ENCODE peak calls at places on chromosome 15, in eight cellular contexts. One of them, this sample, is unnamed.
A peak's percentile ranks its signal among the peaks of the same experiment; 100 is the strongest.

GRCh38 chr15:40825661-40826088 is 2.8 kb downstream of the PPP1R14D start:
- DNase-seq in NCI-H1092 treated with DMSO at 0.1 percent for 48 hours: no peak
- DNase-seq in GOT3: no peak
- DNase-seq in B cell: no peak
- DNase-seq in HCEC 1CT: peak; percentile 6
- DNase-seq in midbrain: no peak
- DNase-seq in RWPE1: no peak
- DNase-seq in ELR: peak; percentile 27
- DNase-seq in this sample: peak; percentile 15

GRCh38 chr15:100241572-100242479 is 99.9 kb downstream of the ADAMTS17 start:
- DNase-seq in NCI-H1092 treated with DMSO at 0.1 percent for 48 hours: no peak
- DNase-seq in GOT3: no peak
- DNase-seq in B cell: no peak
- DNase-seq in HCEC 1CT: no peak
- DNase-seq in midbrain: peak; percentile 36
- DNase-seq in RWPE1: peak; percentile 55
- DNase-seq in ELR: peak; percentile 43
- DNase-seq in this sample: peak; percentile 7

GRCh38 chr15:50358805-50359204 is 3.8 kb upstream of the GABPB1 start:
- DNase-seq in NCI-H1092 treated with DMSO at 0.1 percent for 48 hours: no peak
- DNase-seq in GOT3: no peak
- DNase-seq in B cell: no peak
- DNase-seq in HCEC 1CT: peak; percentile 58
- DNase-seq in midbrain: no peak
- DNase-seq in RWPE1: peak; percentile 28
- DNase-seq in ELR: peak; percentile 72
- DNase-seq in this sample: no peak

GRCh38 chr15:73832657-73833056 is 40.7 kb upstream of the TBC1D21 start:
- DNase-seq in NCI-H1092 treated with DMSO at 0.1 percent for 48 hours: no peak
- DNase-seq in GOT3: no peak
- DNase-seq in B cell: no peak
- DNase-seq in HCEC 1CT: no peak
- DNase-seq in midbrain: no peak
- DNase-seq in RWPE1: no peak
- DNase-seq in ELR: no peak
- DNase-seq in this sample: no peak

GRCh38 chr15:69193948-69194827 is 33.8 kb downstream of the GLCE start:
- DNase-seq in NCI-H1092 treated with DMSO at 0.1 percent for 48 hours: no peak
- DNase-seq in GOT3: no peak
- DNase-seq in B cell: no peak
- DNase-seq in HCEC 1CT: peak; percentile 55
- DNase-seq in midbrain: no peak
- DNase-seq in RWPE1: no peak
- DNase-seq in ELR: peak; percentile 59
- DNase-seq in this sample: no peak

GRCh38 chr15:84914351-84914750 is 29.9 kb downstream of the SLC28A1 start:
- DNase-seq in NCI-H1092 treated with DMSO at 0.1 percent for 48 hours: no peak
- DNase-seq in GOT3: no peak
- DNase-seq in B cell: no peak
- DNase-seq in HCEC 1CT: no peak
- DNase-seq in midbrain: no peak
- DNase-seq in RWPE1: no peak
- DNase-seq in ELR: no peak
- DNase-seq in this sample: no peak

GRCh38 chr15:85114886-85115285 is 133.2 kb downstream of the PDE8A start:
- DNase-seq in NCI-H1092 treated with DMSO at 0.1 percent for 48 hours: no peak
- DNase-seq in GOT3: no peak
- DNase-seq in B cell: no peak
- DNase-seq in HCEC 1CT: no peak
- DNase-seq in midbrain: no peak
- DNase-seq in RWPE1: no peak
- DNase-seq in ELR: no peak
- DNase-seq in this sample: no peak

GRCh38 chr15:72790302-72790955 is 6.9 kb upstream of the ADPGK start:
- DNase-seq in NCI-H1092 treated with DMSO at 0.1 percent for 48 hours: no peak
- DNase-seq in GOT3: no peak
- DNase-seq in B cell: no peak
- DNase-seq in HCEC 1CT: peak; percentile 80
- DNase-seq in midbrain: no peak
- DNase-seq in RWPE1: no peak
- DNase-seq in ELR: peak; percentile 45
- DNase-seq in this sample: no peak

GRCh38 chr15:73388256-73388781 is 19.6 kb upstream of the HCN4 start:
- DNase-seq in NCI-H1092 treated with DMSO at 0.1 percent for 48 hours: no peak
- DNase-seq in GOT3: no peak
- DNase-seq in B cell: no peak
- DNase-seq in HCEC 1CT: peak; percentile 80
- DNase-seq in midbrain: no peak
- DNase-seq in RWPE1: peak; percentile 84
- DNase-seq in ELR: peak; percentile 81
- DNase-seq in this sample: no peak

GRCh38 chr15:20340331-20340811 is 201.2 kb downstream of the GOLGA6L6 start:
- DNase-seq in NCI-H1092 treated with DMSO at 0.1 percent for 48 hours: no peak
- DNase-seq in GOT3: no peak
- DNase-seq in B cell: peak; percentile 48
- DNase-seq in HCEC 1CT: no peak
- DNase-seq in midbrain: no peak
- DNase-seq in RWPE1: no peak
- DNase-seq in ELR: no peak
- DNase-seq in this sample: no peak

This sample was measured in NCI-H774.